ENCODE peak calls at places on chromosomes 11 and 22, in ten cellular contexts. Z is HCT116, Q is SK-N-SH, J is IMR-90, I is endothelial cell of umbilical vein, P is mesenchymal stem cell, L is MM.1S, V is neural progenitor cell, F is GM23338, D is H9. T is an unnamed sample. For H3K27me3, the result is how much of the 10 kb centered on the place peaks cover.

GRCh38 chr11:130904380-130904779 is 11.9 kb downstream of the SNX19 start:
- DNase-seq in D (no peak), Z (no peak), Q (peak), L (peak), J (no peak), V (peak), I (no peak), P (peak), F (peak), T (no peak)

GRCh38 chr11:20397281-20397680 is 9.8 kb downstream of the PRMT3 start:
- DNase-seq in D (no peak), P (peak), F (peak), J (peak), Q (peak), V (peak), Z (peak), I (peak), L (peak), T (no peak)

GRCh38 chr11:31817621-31818493 is 6.7 kb upstream of the PAX6 start:
- DNase-seq in L (no peak), Z (no peak), J (no peak), P (no peak), F (peak), V (peak), D (peak), I (no peak), Q (peak), T (no peak)

GRCh38 chr11:101442171-101442570 is 141.6 kb downstream of the TRPC6 start:
- DNase-seq in F (no peak), P (peak), Q (no peak), I (no peak), J (peak), D (no peak), V (no peak), Z (no peak), L (no peak), T (no peak)

GRCh38 chr11:88656960-88657738 is 319.6 kb upstream of the CTSC start:
- DNase-seq in J (no peak), I (no peak), F (no peak), D (no peak), V (no peak), Z (no peak), Q (no peak), P (no peak), L (no peak), T (no peak)

GRCh38 chr11:31408205-31408604 is 38.5 kb downstream of the DNAJC24 start:
- DNase-seq in D (no peak), Q (no peak), L (no peak), P (no peak), I (no peak), J (no peak), F (no peak), V (no peak), Z (no peak), T (no peak)

GRCh38 chr22:49724893-49725489 is 102.7 kb downstream of the BRD1 start:
- DNase-seq in Q (peak), P (peak), L (peak), J (peak), V (peak), I (peak), F (no peak), D (peak), Z (peak), T (no peak)

GRCh38 chr11:126193038-126193478 is 18.4 kb downstream of the RPUSD4 start:
- DNase-seq in Q (no peak), Z (no peak), L (no peak), I (no peak), D (no peak), V (no peak), P (no peak), J (no peak), F (no peak), T (no peak)

GRCh38 chr11:10379022-10379421 is 74.1 kb downstream of the ADM start:
- DNase-seq in Z (no peak), D (no peak), Q (no peak), P (peak), J (peak), V (peak), I (peak), F (peak), L (peak), T (no peak)

GRCh38 chr22:40183029-40183581 is 5.4 kb downstream of the TNRC6B start:
- DNase-seq in P (peak), Z (no peak), J (peak), D (no peak), L (no peak), Q (no peak), V (peak), I (peak), F (no peak), T (peak)

GRCh38 chr22:41445171-41446056 is 1.2 kb downstream of the TOB2 start:
- DNase-seq in L (peak), Q (no peak), D (peak), F (peak), Z (no peak), P (peak), V (peak), J (no peak), I (peak), T (no peak)

GRCh38 chr22:42299586-42300285 is 29.3 kb upstream of the TCF20 start:
- DNase-seq in L (peak), F (peak), I (no peak), Q (no peak), J (no peak), D (peak), V (peak), P (no peak), Z (no peak), T (no peak)

GRCh38 chr11:22510741-22511140 is 114.9 kb downstream of the FANCF start:
- DNase-seq in Z (no peak), F (no peak), J (peak), V (no peak), L (no peak), I (no peak), D (no peak), Q (no peak), P (no peak), T (no peak)

GRCh38 chr11:122235615-122236014 is 119.6 kb upstream of the BLID start:
- DNase-seq in Q (no peak), J (peak), L (no peak), I (no peak), Z (no peak), D (no peak), V (no peak), F (no peak), P (peak), T (peak)

GRCh38 chr11:10355257-10355661 is 50.4 kb downstream of the ADM start:
- DNase-seq in L (no peak), D (no peak), I (no peak), P (peak), V (no peak), Z (no peak), J (no peak), F (no peak), Q (no peak), T (no peak)

GRCh38 chr22:37113757-37114156 is 4.2 kb upstream of the TMPRSS6 start:
- DNase-seq in F (no peak), I (no peak), Q (no peak), D (no peak), L (no peak), J (no peak), P (no peak), Z (no peak), V (no peak), T (no peak)

GRCh38 chr11:65432686-65433582 is 10.3 kb downstream of the NEAT1 start:
- DNase-seq in P (peak), J (peak), F (peak), Z (no peak), L (peak), I (peak), V (no peak), D (no peak), Q (no peak), T (no peak)

GRCh38 chr22:50246242-50247175 is 1.7 kb upstream of the TUBGCP6 start:
- DNase-seq in V (no peak), P (no peak), F (peak), D (no peak), I (no peak), J (no peak), Z (no peak), L (no peak), Q (no peak), T (no peak)

GRCh38 chr11:57409321-57410100 is 17.4 kb downstream of the SLC43A3 start:
- DNase-seq in D (no peak), I (no peak), P (no peak), F (no peak), L (no peak), Q (no peak), J (no peak), V (no peak), Z (no peak), T (peak)

GRCh38 chr11:65013130-65013691 is 749 bp upstream of the ARL2 start:
- DNase-seq in Z (no peak), L (peak), Q (peak), P (peak), D (no peak), I (no peak), J (peak), F (peak), V (no peak), T (peak)

GRCh38 chr11:110134120-110134519 is 40.9 kb downstream of the ZC3H12C start:
- DNase-seq in F (no peak), Q (no peak), D (no peak), P (no peak), Z (no peak), I (peak), J (no peak), V (peak), L (no peak), T (peak)

GRCh38 chr11:64800633-64801464 is 2.2 kb downstream of the MAP4K2 start:
- DNase-seq in Q (no peak), V (no peak), F (no peak), L (no peak), J (no peak), Z (no peak), I (no peak), P (no peak), D (peak), T (no peak)

GRCh38 chr22:48960981-48961655 is 866.6 kb downstream of the BRD1 start:
- DNase-seq in V (no peak), J (no peak), Q (no peak), Z (no peak), D (peak), P (no peak), L (no peak), I (no peak), F (no peak), T (no peak)

GRCh38 chr22:23080542-23081290 is 10.4 kb downstream of the GNAZ start:
- DNase-seq in Q (no peak), D (no peak), I (no peak), Z (no peak), V (no peak), L (no peak), F (no peak), P (no peak), J (no peak), T (no peak)

GRCh38 chr11:69321877-69322350 is 28.0 kb downstream of the MYEOV start:
- DNase-seq in Z (no peak), V (no peak), D (no peak), Q (no peak), I (peak), J (peak), F (no peak), L (no peak), P (peak), T (peak)

GRCh38 chr11:73184953-73185671 is 33.0 kb upstream of the P2RY2 start:
- DNase-seq in J (peak), L (peak), D (peak), Q (peak), Z (peak), V (peak), P (peak), F (peak), I (peak), T (peak)

GRCh38 chr22:22156716-22157499 is 87.7 kb upstream of the VPREB1 start:
- DNase-seq in Q (peak), D (peak), L (peak), P (peak), F (peak), Z (peak), J (peak), V (peak), I (peak), T (peak)

GRCh38 chr11:61545341-61545740 is 35.5 kb downstream of the SYT7 start:
- DNase-seq in F (peak), J (no peak), L (peak), V (no peak), Z (peak), D (no peak), Q (peak), I (no peak), P (no peak), T (no peak)

GRCh38 chr11:96207459-96208449 is 135.2 kb downstream of the MAML2 start:
- DNase-seq in V (no peak), L (peak), D (no peak), P (peak), Q (peak), I (peak), Z (no peak), J (peak), F (no peak), T (no peak)

GRCh38 chr11:34619062-34619516 is 1.8 kb upstream of the EHF start:
- DNase-seq in V (no peak), F (no peak), Q (peak), I (no peak), Z (no peak), P (no peak), L (no peak), D (no peak), J (no peak), T (peak)

GRCh38 chr11:62539238-62539925 is 7.2 kb downstream of the AHNAK start:
- DNase-seq in F (no peak), L (no peak), Z (no peak), Q (peak), V (peak), J (peak), D (no peak), I (peak), P (peak), T (peak)

GRCh38 chr11:122751298-122752070 is 86.8 kb upstream of the CRTAM start:
- DNase-seq in L (no peak), Q (peak), D (no peak), J (peak), Z (no peak), I (no peak), V (no peak), P (peak), F (no peak), T (no peak)

GRCh38 chr22:23539135-23539838 is 40.8 kb downstream of the IGLL1 start:
- DNase-seq in Z (peak), D (peak), F (peak), Q (peak), V (peak), J (peak), P (peak), L (peak), I (peak), T (peak)

GRCh38 chr11:119144825-119145476 is 3.9 kb upstream of the ABCG4 start:
- DNase-seq in J (peak), Q (peak), D (peak), F (peak), V (peak), Z (peak), I (peak), L (peak), P (peak), T (peak)

GRCh38 chr11:110587972-110588371 is 124.3 kb downstream of the ARHGAP20 start:
- DNase-seq in F (no peak), Q (no peak), V (no peak), D (no peak), I (no peak), L (no peak), J (peak), P (no peak), Z (no peak), T (no peak)

DNA sequence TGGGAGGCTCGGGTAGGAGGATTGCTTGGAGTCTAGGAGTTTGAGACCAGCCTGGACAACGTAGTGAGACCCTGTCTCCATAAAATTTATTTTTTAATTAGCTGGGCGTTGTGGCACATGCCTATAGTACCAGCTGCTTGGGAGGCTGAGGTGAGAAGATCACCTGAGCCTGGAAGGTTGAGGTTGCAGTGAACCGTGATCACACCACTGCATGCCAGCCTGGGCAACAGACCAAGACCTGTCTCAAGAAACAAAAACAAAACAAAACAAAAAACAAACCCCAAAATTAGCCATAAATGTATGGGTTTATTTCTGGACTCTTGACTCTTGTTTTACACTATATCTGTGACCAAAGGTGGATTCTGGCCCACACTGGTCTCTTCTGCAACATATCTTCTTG is 41.6 kb downstream of the EIF3F start:
- DNase-seq in J (no peak), L (no peak), D (peak), V (no peak), Z (no peak), Q (no peak), P (no peak), F (no peak), I (no peak), T (no peak)
- H3K27ac ChIP-seq in J (no peak), L (no peak), D (no peak), V (no peak), Z (no peak), Q (no peak), P (no peak), F (no peak), I (no peak), T (no peak)

GRCh38 chr22:33300165-33300564 is 242.0 kb upstream of the SYN3 start:
- DNase-seq in Z (no peak), L (no peak), J (no peak), P (no peak), F (no peak), V (no peak), Q (no peak), D (no peak), I (no peak), T (no peak)
- H2AFZ ChIP-seq in Z (no peak), L (no peak), J (no peak), P (no peak), F (no peak), V (no peak), Q (no peak), D (no peak), I (no peak), T (no peak)

DNA sequence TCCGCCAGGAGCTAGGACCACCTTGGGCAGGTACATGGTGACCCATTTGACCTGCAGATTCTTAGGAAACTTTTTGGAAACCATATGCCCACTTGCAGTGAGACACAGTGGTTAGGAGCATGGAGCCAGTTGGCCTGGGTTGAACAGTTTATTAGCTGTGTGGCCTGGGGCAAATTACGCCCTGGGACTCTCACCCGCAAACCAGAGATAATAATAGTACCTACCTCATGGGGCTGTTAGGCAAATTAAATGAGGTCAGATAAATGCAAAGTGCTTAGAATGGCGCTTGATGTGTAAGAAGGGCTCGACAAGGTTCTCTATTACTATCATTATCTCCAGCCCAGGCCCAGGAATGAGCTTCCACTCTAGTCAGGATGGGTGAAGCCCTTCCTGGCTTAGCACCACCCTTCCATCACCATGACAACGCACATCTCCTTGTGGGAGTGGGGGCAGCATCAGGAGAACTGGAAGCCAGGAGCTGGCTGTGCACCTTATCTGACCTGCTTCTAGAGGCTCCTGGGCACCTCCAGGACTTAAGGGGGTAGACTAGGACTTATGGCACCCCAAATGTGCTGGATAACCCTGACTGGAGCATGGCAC is 5.1 kb downstream of the SYT12 start:
- DNase-seq in F (no peak), P (no peak), D (no peak), V (no peak), Z (no peak), J (no peak), L (peak), I (no peak), Q (no peak), T (no peak)
- H3K27me3 ChIP-seq in F (under half), P (under half), D (under half), V (under half), Z (under half), J (under half), L (half or more), I (under half), Q (under half), T (under half)

GRCh38 chr11:113473983-113474361 is 1.2 kb downstream of the DRD2 start:
- DNase-seq in V (no peak), Q (no peak), J (no peak), Z (no peak), I (no peak), L (no peak), P (no peak), F (no peak), D (no peak), T (no peak)
- H3K27ac ChIP-seq in V (no peak), Q (no peak), J (no peak), Z (no peak), I (no peak), L (no peak), P (no peak), F (no peak), D (no peak), T (no peak)

GRCh38 chr11:2470495-2470894 is 25.7 kb downstream of the KCNQ1 start:
- DNase-seq in I (no peak), Q (no peak), L (no peak), J (no peak), F (no peak), D (no peak), V (no peak), P (no peak), Z (no peak), T (no peak)
- H2AFZ ChIP-seq in I (no peak), Q (no peak), L (no peak), J (no peak), F (no peak), D (no peak), V (no peak), P (no peak), Z (no peak), T (no peak)

DNA sequence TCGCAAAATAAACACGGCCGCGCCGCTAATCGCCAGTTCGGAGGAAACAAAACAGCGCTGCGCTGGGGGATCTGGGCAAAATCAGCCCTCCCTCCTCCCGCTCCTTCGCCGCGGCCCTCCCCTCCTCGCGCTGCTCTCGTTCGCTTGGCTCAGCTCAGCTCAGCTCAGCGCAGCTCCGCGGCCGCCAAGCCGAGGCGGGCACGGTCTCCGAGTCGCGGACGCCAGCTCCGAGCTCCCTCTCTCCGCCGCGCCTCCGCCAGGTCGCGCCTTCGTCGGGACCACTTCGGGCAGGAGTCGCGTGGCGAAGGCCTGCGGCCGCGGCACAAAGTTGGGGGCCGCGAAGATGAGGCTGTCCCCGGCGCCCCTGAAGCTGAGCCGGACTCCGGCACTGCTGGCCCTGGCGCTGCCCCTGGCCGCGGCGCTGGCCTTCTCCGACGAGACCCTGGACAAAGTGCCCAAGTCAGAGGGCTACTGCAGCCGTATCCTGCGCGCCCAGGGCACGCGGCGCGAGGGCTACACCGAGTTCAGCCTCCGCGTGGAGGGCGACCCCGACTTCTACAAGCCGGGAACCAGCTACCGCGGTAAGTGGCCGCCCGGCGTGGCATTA is at the start of gene SPON1:
- DNase-seq in L (no peak), P (peak), Q (peak), V (peak), J (peak), Z (no peak), I (peak), F (peak), D (peak), T (no peak)
- H3K27me3 ChIP-seq in L (under half), P (under half), Q (half or more), V (half or more), J (half or more), Z (under half), I (half or more), F (half or more), D (under half), T (under half)

T was measured in PC-9.